ENCODE peak calls at places on chromosomes 4 and X, in nine cellular contexts. W is endodermal cell, O is ovary, R is lung, E is right atrium auricular region, H is PC-3, J is A549, A is heart left ventricle, V is Peyer's patch. D is an unnamed sample.

GRCh38 chr4:119652978-119653377 is 24.4 kb upstream of the PDE5A start:
- DNase-seq in W (no peak), O (no peak), R (no peak), E (no peak), H (peak), J (no peak), A (no peak), V (no peak), D (no peak)

GRCh38 chr4:1219553-1219950 is 29.4 kb downstream of the CTBP1 start:
- DNase-seq in W (no peak), O (no peak), R (no peak), E (no peak), H (no peak), J (no peak), A (no peak), V (no peak), D (no peak)

GRCh38 chr4:104491396-104491821 is 3.3 kb downstream of the CXXC4 start:
- DNase-seq in W (peak), O (peak), R (no peak), E (no peak), H (no peak), J (peak), A (peak), V (peak), D (no peak)

GRCh38 chr4:91525627-91526026 is 778.1 kb upstream of the GRID2 start:
- DNase-seq in W (no peak), O (no peak), R (no peak), E (no peak), H (no peak), J (no peak), A (no peak), V (no peak), D (no peak)

GRCh38 chr4:132227349-132228165 is 921.5 kb upstream of the PCDH10 start:
- DNase-seq in W (peak), O (no peak), R (peak), E (no peak), H (peak), J (peak), A (no peak), V (no peak), D (no peak)

GRCh38 chr4:52915131-52915645 is 53.1 kb downstream of the RASL11B start:
- DNase-seq in W (no peak), O (no peak), R (no peak), E (no peak), H (no peak), J (no peak), A (no peak), V (no peak), D (no peak)

GRCh38 chr4:51840791-51841190 is 2.2 kb upstream of the DCUN1D4 start:
- DNase-seq in W (no peak), O (no peak), R (no peak), E (no peak), H (peak), J (no peak), A (no peak), V (no peak), D (no peak)

GRCh38 chrX:47831788-47832187 is 4.9 kb upstream of the ZNF81 start:
- DNase-seq in W (peak), O (no peak), R (peak), E (no peak), H (peak), J (peak), A (peak), V (peak), D (no peak)

GRCh38 chr4:149279331-149279730 is 536.3 kb downstream of the IQCM start:
- DNase-seq in W (no peak), O (no peak), R (no peak), E (no peak), H (no peak), J (no peak), A (no peak), V (no peak), D (no peak)

GRCh38 chr4:20178902-20179576 is 72.7 kb upstream of the SLIT2 start:
- DNase-seq in W (peak), O (no peak), R (no peak), E (no peak), H (no peak), J (no peak), A (no peak), V (no peak), D (no peak)

GRCh38 chr4:26854701-26855100 is 5.9 kb upstream of the STIM2 start:
- DNase-seq in W (no peak), O (no peak), R (no peak), E (no peak), H (no peak), J (no peak), A (no peak), V (no peak), D (no peak)

GRCh38 chr4:120007171-120007894 is 59.3 kb downstream of the MAD2L1 start:
- DNase-seq in W (no peak), O (no peak), R (no peak), E (no peak), H (peak), J (no peak), A (no peak), V (no peak), D (peak)

GRCh38 chrX:133444952-133445831 is 29.9 kb upstream of the GPC4 start:
- DNase-seq in W (peak), O (no peak), R (no peak), E (no peak), H (peak), J (peak), A (no peak), V (no peak), D (no peak)

GRCh38 chr4:40309250-40309774 is 25.8 kb upstream of the CHRNA9 start:
- DNase-seq in W (peak), O (peak), R (peak), E (peak), H (peak), J (peak), A (peak), V (peak), D (no peak)

GRCh38 chr4:63528592-63528991 is 880.7 kb downstream of the TECRL start:
- DNase-seq in W (no peak), O (no peak), R (no peak), E (no peak), H (peak), J (no peak), A (no peak), V (no peak), D (no peak)

GRCh38 chr4:127134490-127134889 is 498.3 kb upstream of the INTU start:
- DNase-seq in W (no peak), O (no peak), R (no peak), E (no peak), H (no peak), J (no peak), A (no peak), V (no peak), D (no peak)

GRCh38 chr4:113435893-113436292 is 325.6 kb downstream of the CAMK2D start:
- DNase-seq in W (peak), O (peak), R (no peak), E (peak), H (peak), J (no peak), A (peak), V (no peak), D (peak)
- H3K27ac ChIP-seq in W (no peak), O (peak), R (no peak), E (peak), H (peak), J (no peak), A (peak), V (no peak), D (peak)

DNA sequence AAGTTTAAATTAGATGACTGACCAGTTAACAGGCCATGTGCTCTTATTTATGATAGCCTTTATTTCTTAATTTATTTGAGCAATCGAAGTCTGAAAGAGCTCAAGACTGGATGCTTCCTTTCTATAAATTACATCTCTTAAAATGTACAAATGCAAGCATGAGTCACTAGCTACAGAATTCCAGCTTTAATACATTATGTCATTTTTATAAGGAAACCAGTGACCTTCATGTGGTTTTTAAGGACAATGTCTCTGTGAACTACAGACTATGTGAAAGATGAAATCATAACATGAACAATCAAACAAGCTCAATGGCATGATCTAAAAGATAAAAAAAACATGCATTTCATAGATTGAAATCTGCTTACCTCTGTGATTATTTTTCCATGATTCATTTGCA is 15.4 kb downstream of the HTR2C start:
- DNase-seq in W (no peak), O (no peak), R (no peak), E (no peak), H (peak), J (no peak), A (no peak), V (no peak), D (no peak)
- H3K27ac ChIP-seq in W (no peak), O (no peak), R (no peak), E (no peak), H (no peak), J (no peak), A (no peak), V (no peak), D (no peak)

DNA sequence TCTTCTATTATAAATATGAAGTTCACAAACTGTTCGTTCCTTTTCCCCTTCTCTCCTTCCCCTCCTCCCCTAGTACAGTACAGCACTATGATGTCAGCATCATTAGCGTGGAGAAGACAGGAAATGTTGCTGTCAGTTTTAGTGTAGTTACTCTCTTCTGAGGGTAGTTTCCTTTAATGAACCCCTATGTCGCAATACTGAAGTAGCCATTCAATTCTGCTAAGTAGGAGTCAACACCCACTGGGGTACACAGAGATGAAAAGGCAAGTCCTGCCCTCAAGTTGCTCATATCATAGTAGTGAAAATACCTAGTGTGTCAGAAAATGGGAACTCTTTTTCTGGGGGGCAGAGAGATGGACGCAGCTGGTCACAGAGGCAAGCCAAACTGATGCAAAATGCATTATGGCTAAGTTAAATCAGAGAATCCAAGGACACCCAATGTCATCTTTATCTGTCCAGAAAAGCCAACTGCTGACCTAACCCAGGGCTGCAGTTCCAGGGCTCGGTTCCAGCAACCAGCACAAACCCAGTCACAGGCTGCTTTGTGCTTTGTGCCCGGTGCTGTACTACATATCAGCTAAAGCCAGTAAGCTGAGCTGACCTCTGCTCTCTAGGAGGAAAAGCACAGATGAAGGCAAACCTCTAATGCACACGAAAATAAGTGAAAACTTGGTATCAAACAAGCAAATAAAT is 31.5 kb downstream of the GRIA3 start:
- DNase-seq in W (no peak), O (no peak), R (no peak), E (no peak), H (no peak), J (no peak), A (peak), V (no peak), D (no peak)
- H3K27ac ChIP-seq in W (no peak), O (no peak), R (no peak), E (peak), H (no peak), J (no peak), A (peak), V (no peak), D (no peak)

DNA sequence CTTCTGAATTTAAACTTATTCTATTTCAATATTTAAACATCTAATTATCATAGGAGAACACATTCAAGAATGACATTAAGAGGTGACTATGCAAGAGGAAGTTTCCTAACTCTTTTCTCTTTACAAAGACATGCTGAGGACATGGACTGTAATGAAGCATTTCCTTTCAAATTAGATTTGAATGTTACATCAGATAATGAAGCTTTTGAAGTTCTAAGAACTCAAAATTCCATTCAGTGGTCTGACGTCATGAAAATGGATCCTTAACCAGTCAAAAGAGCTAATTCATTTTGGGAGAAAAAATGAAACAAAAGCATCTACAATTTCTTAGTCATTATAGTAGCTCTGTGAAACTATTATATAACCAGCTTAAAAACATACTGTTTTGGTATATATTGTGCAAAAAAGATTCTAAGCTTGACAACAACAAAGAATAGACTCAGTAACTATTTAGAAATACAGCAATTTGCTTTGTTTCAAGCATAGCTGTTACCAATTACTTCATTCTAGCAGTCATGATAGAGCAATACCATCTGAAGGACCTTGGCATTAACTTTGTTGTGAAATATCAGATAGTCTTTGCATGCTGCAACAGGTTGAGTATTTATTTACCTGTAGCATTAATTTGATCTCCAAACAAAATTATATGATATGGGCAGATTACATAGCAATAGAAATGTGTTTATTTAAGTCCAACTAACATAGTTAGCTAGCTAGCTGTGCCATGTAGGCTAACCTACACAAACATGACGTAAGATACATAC is 13.7 kb upstream of the DTHD1 start:
- DNase-seq in W (no peak), O (no peak), R (no peak), E (no peak), H (no peak), J (no peak), A (no peak), V (no peak), D (no peak)
- H3K27ac ChIP-seq in W (no peak), O (no peak), R (no peak), E (no peak), H (no peak), J (no peak), A (no peak), V (no peak), D (peak)

GRCh38 chrX:19683358-19683757 is 168.1 kb upstream of the MAP3K15 start:
- DNase-seq in W (no peak), O (no peak), R (no peak), E (no peak), H (no peak), J (no peak), A (no peak), V (no peak), D (no peak)

GRCh38 chrX:19684265-19684664 is 169.0 kb upstream of the MAP3K15 start:
- DNase-seq in W (no peak), O (no peak), R (no peak), E (no peak), H (no peak), J (no peak), A (no peak), V (no peak), D (no peak)

GRCh38 chrX:19683817-19684216 is 168.5 kb upstream of the MAP3K15 start:
- DNase-seq in W (no peak), O (no peak), R (no peak), E (no peak), H (no peak), J (no peak), A (no peak), V (no peak), D (no peak)

GRCh38 chrX:19680580-19680979 is 165.3 kb upstream of the MAP3K15 start:
- DNase-seq in W (no peak), O (no peak), R (no peak), E (no peak), H (no peak), J (no peak), A (no peak), V (no peak), D (no peak)

DNA sequence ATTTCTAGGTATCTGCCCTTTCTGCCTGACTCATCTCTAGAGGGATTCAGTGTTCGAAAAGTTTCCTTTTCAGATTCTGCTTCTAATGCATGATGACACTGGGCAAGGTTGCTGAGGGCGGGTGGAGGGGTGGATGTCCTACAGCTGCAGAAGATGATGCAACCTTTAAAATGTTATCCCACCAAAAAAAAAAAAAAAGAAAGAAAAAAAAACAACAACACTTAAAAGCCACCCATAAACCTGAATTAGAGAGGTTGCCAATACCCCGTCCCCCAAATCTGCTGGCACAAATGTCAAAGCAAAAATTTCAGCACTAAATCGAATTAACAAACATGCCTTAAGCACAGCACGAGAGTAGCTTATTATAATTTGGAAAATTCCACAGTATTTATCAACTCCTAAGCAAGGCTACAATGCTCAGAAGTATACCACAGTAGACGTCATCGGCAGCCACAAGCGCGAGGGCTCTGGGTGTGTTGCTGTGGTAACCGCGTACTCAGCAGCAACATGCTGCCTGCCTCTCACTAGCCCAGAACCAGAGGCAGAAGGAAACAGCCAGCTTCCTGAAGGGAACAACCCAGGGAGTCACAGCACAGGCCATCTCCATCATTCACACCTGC is 167.5 kb upstream of the MAP3K15 start:
- DNase-seq in W (peak), O (peak), R (peak), E (peak), H (peak), J (no peak), A (peak), V (peak), D (no peak)
- H3K27ac ChIP-seq in W (no peak), O (no peak), R (no peak), E (peak), H (peak), J (peak), A (no peak), V (peak), D (peak)

GRCh38 chrX:49995021-49995731 is 72.8 kb downstream of the CLCN5 start:
- DNase-seq in W (no peak), O (no peak), R (no peak), E (no peak), H (peak), J (peak), A (no peak), V (no peak), D (no peak)

GRCh38 chrX:49992809-49993208 is 70.4 kb downstream of the CLCN5 start:
- DNase-seq in W (no peak), O (no peak), R (no peak), E (no peak), H (peak), J (no peak), A (no peak), V (no peak), D (no peak)

GRCh38 chrX:49999048-49999447 is 76.7 kb downstream of the CLCN5 start:
- DNase-seq in W (no peak), O (no peak), R (no peak), E (no peak), H (no peak), J (no peak), A (no peak), V (no peak), D (peak)

GRCh38 chrX:49993661-49994060 is 71.3 kb downstream of the CLCN5 start:
- DNase-seq in W (no peak), O (no peak), R (no peak), E (no peak), H (no peak), J (no peak), A (no peak), V (no peak), D (no peak)

DNA sequence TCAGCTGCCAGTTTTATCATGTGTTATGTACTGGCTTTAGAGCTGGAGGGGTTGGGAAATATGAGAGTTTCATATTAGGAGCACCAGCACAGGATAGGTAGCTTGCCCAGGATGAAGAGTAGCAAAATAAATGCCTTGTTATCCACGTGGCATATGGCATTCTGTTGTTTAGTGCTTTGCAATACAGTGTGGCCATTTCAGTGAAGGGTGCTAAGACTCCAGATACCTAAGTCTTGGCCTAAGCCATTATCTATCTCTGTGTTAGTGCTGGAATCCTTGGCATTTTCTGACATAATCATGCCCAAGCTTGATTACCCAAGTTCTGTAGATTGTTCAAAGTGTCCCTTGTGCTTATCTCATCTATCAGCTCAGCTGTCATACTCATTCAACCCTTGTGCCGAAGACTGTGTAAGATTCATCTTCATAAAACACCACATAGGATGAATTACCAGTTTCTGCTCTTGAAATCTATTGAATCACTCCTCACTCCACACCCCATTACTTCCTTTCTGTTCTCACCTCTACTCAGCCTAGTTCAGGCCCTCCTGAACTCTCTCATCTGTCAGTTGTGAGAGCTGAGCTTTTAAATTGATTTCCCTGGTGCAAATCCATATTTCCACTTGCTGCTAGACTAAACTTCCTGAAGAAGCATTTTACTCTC is 73.5 kb downstream of the CLCN5 start:
- DNase-seq in W (no peak), O (no peak), R (no peak), E (no peak), H (no peak), J (no peak), A (no peak), V (no peak), D (no peak)
- H3K27ac ChIP-seq in W (no peak), O (no peak), R (no peak), E (no peak), H (peak), J (no peak), A (no peak), V (no peak), D (peak)

GRCh38 chr4:184286346-184286745 is 68.7 kb upstream of the ENPP6 start:
- DNase-seq in W (no peak), O (peak), R (no peak), E (no peak), H (no peak), J (no peak), A (no peak), V (no peak), D (no peak)

GRCh38 chr4:184288451-184289178 is 70.9 kb upstream of the ENPP6 start:
- DNase-seq in W (no peak), O (no peak), R (no peak), E (peak), H (no peak), J (no peak), A (no peak), V (no peak), D (no peak)

GRCh38 chr4:184292465-184292867 is 74.8 kb upstream of the ENPP6 start:
- DNase-seq in W (no peak), O (no peak), R (no peak), E (no peak), H (no peak), J (no peak), A (no peak), V (no peak), D (no peak)

GRCh38 chr4:184287697-184288255 is 70.1 kb upstream of the ENPP6 start:
- DNase-seq in W (peak), O (no peak), R (peak), E (peak), H (peak), J (no peak), A (no peak), V (no peak), D (peak)

DNA sequence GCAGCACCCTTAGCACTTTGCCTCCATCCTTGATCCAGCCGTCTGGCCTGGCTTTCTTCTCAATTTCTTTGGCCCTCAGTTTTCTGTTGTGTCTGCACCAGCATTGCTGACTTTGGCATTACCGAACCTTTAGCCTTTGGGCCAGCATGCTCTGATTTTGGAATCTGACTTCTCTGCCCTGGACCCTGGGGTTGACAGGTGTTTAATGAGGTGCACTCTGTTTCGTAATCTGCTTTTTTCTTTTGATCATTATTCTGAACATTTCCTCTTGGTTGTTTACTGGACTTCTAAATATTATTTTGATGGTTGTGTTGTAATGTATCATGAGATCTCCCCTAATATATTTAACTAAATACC is 71.5 kb upstream of the ENPP6 start:
- DNase-seq in W (no peak), O (no peak), R (no peak), E (no peak), H (no peak), J (no peak), A (no peak), V (no peak), D (no peak)
- H3K27ac ChIP-seq in W (no peak), O (peak), R (peak), E (no peak), H (no peak), J (no peak), A (no peak), V (peak), D (peak)